ENCODE peak calls at places on chromosomes 6 and 20, in four cellular contexts. S, N, X and F are unnamed samples.

GRCh38 chr20:59770270-59770669 is 163.2 kb downstream of the SYCP2 start:
- DNase-seq in X (no peak), S (no peak), N (no peak), F (no peak)

GRCh38 chr20:32251470-32251869 is 26.0 kb upstream of the KIF3B start:
- DNase-seq in X (no peak), S (no peak), N (no peak), F (no peak)

GRCh38 chr20:8213831-8214587 is 81.9 kb downstream of the PLCB1 start:
- DNase-seq in N (no peak), S (no peak), X (no peak), F (no peak)

GRCh38 chr20:1174787-1175186 is 10.0 kb downstream of the TMEM74B start:
- DNase-seq in X (no peak), N (no peak), S (no peak), F (no peak)

GRCh38 chr20:4936851-4937412 is 64.4 kb downstream of the SLC23A2 start:
- DNase-seq in X (no peak), S (no peak), N (no peak), F (no peak)

GRCh38 chr6:26031595-26032386 is 55.4 kb upstream of the HFE start:
- DNase-seq in X (peak; percentile 98), N (peak; percentile 96), S (peak; percentile 79), F (peak; percentile 99)

GRCh38 chr20:48523191-48523757 is 304.5 kb downstream of the PREX1 start:
- DNase-seq in N (peak; percentile 61), X (peak; percentile 67), S (no peak), F (peak; percentile 57)

GRCh38 chr6:21965953-21966539 is 330.8 kb downstream of the PRL start:
- DNase-seq in X (no peak), N (no peak), S (no peak), F (no peak)

GRCh38 chr20:313948-314347 is 11.4 kb upstream of the SOX12 start:
- DNase-seq in X (peak; percentile 76), N (peak; percentile 69), S (no peak), F (peak; percentile 64)

GRCh38 chr6:132400641-132401119 is 595 bp downstream of the MOXD1 start:
- DNase-seq in X (no peak), N (no peak), S (no peak), F (peak; percentile 63)

GRCh38 chr20:20210327-20210726 is 157.6 kb upstream of the INSM1 start:
- DNase-seq in N (no peak), S (no peak), X (no peak), F (peak; percentile 27)

GRCh38 chr20:40416274-40416673 is 272.8 kb downstream of the MAFB start:
- DNase-seq in N (no peak), X (no peak), S (no peak), F (no peak)

GRCh38 chr6:48068326-48069191 is 42.4 kb downstream of the PTCHD4 start:
- DNase-seq in N (no peak), S (no peak), X (no peak), F (no peak)

GRCh38 chr20:18985551-18985950 is 172.0 kb downstream of the SCP2D1 start:
- DNase-seq in X (no peak), S (no peak), N (no peak), F (no peak)

GRCh38 chr6:74458536-74458935 is 747.3 kb downstream of the COL12A1 start:
- DNase-seq in S (no peak), N (no peak), X (peak; percentile 28), F (no peak)

GRCh38 chr6:63573140-63573898 is 1.0 kb downstream of the LOC128125822 start:
- DNase-seq in X (peak; percentile 62), S (peak; percentile 61), N (peak; percentile 75), F (peak; percentile 61)

GRCh38 chr6:111724505-111724904 is 118.8 kb upstream of the TRAF3IP2 start:
- DNase-seq in S (no peak), X (no peak), N (no peak), F (no peak)

GRCh38 chr6:106197441-106197840 is 111.3 kb downstream of the PRDM1 start:
- DNase-seq in X (no peak), N (no peak), S (no peak), F (no peak)

GRCh38 chr6:79453558-79454042 is 83.6 kb downstream of the LCA5 start:
- DNase-seq in X (peak; percentile 81), S (no peak), N (no peak), F (no peak)

GRCh38 chr6:48184644-48185043 is 73.6 kb upstream of the PTCHD4 start:
- DNase-seq in X (no peak), S (no peak), N (no peak), F (no peak)

GRCh38 chr6:169864148-169865030 is 113.0 kb downstream of the ERMARD start:
- DNase-seq in S (no peak), X (no peak), N (no peak), F (no peak)

GRCh38 chr6:118705799-118706481 is 54.5 kb upstream of the CEP85L start:
- DNase-seq in S (no peak), X (peak; percentile 86), N (peak; percentile 74), F (peak; percentile 88)

GRCh38 chr6:159113223-159113622 is 56.0 kb upstream of the FNDC1 start:
- DNase-seq in N (no peak), S (no peak), X (no peak), F (no peak)

GRCh38 chr20:22862645-22863230 is 172.4 kb upstream of the SSTR4 start:
- DNase-seq in N (peak; percentile 34), S (no peak), X (no peak), F (no peak)

GRCh38 chr6:159104931-159105330 is 60.1 kb upstream of the TAGAP start:
- DNase-seq in N (no peak), X (no peak), S (no peak), F (no peak)

GRCh38 chr6:33165581-33166258 is 26.5 kb downstream of the COL11A2 start:
- DNase-seq in N (no peak), X (no peak), S (no peak), F (no peak)

GRCh38 chr6:16179970-16180431 is 51.1 kb downstream of the MYLIP start:
- DNase-seq in S (peak; percentile 41), X (no peak), N (no peak), F (no peak)